ENCODE peak calls at places on chromosomes 4 and X, in four cellular contexts. O, L, P and Z are unnamed samples.

GRCh38 chr4:39054497-39054896 is 7.5 kb upstream of the KLHL5 start:
- DNase-seq in O (no peak), L (no peak), P (no peak), Z (peak; percentile 7)

GRCh38 chrX:65997978-65998717 is 41.7 kb downstream of the VSIG4 start:
- DNase-seq in O (no peak), L (no peak), P (no peak), Z (no peak)

GRCh38 chr4:176622251-176622968 is 170.3 kb downstream of the VEGFC start:
- DNase-seq in O (peak; percentile 76), L (no peak), P (no peak), Z (peak; percentile 91)

GRCh38 chr4:69617083-69617694 is 22.3 kb downstream of the UGT2A2 start:
- DNase-seq in O (peak; percentile 72), L (no peak), P (no peak), Z (peak; percentile 25)

GRCh38 chr4:173013232-173013932 is 155.2 kb upstream of the GALNT7 start:
- DNase-seq in O (peak; percentile 60), L (peak; percentile 53), P (peak; percentile 29), Z (peak; percentile 45)

GRCh38 chr4:160212078-160212477 is 1109.2 kb downstream of the RAPGEF2 start:
- DNase-seq in O (no peak), L (no peak), P (no peak), Z (no peak)

GRCh38 chr4:909131-909571 is 23.0 kb downstream of the GAK start:
- DNase-seq in O (no peak), L (no peak), P (no peak), Z (no peak)

GRCh38 chr4:26687728-26688127 is 103.8 kb downstream of the TBC1D19 start:
- DNase-seq in O (peak; percentile 90), L (no peak), P (no peak), Z (peak; percentile 43)

GRCh38 chr4:105708376-105709080 is at the start of the genes GSTCD and INTS12:
- DNase-seq in O (peak; percentile 95), L (peak; percentile 81), P (peak; percentile 85), Z (peak; percentile 95)
- TF ChIP-seq CTCF in O (no peak), L (peak; percentile 8), P (peak; percentile 27), Z (no peak)

DNA sequence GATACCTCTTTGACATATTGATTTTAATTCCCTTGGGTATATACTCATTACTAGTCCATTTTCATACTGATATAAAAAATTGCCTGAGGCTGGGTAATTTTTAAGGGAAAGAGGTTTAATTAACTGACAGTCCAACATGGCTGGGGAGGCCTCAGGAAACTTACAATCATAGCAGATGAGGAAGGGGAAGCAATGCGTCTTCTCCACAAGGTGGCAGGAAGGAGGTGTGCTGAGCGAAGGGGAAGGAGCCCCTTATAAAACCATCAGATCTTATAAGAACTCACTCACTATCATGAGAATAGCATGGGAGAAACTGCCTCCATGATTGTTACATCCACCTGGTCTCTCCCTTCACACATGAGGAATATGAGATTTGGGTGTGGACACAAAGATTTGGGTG is 42.4 kb downstream of the MSX1 start:
- DNase-seq in O (no peak), L (no peak), P (no peak), Z (no peak)
- TF ChIP-seq CTCF in O (peak; percentile 12), L (no peak), P (no peak), Z (no peak)

DNA sequence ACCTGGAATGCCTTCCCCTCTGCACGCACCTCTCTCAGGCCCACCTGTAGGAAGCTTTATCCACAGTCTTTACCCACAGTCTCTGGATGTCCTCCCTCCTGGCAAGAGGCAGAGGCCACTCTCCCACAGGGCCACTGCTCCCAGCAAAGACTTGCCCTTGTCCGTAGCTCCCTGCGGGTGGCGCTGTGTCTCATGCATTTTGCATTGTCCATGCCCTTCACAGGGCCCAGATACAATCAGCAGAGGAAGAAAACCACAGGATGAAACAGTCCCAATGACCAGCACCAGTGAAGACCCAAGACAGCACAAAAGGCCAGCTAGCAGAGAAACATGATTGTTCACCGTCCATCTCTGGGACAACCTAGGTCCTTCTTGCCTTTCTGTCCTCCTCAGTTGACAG is 2.1 kb upstream of the NSG1 start:
- DNase-seq in O (peak; percentile 32), L (no peak), P (no peak), Z (peak; percentile 35)
- TF ChIP-seq CTCF in O (peak; percentile 46), L (peak; percentile 36), P (no peak), Z (peak; percentile 46)

DNA sequence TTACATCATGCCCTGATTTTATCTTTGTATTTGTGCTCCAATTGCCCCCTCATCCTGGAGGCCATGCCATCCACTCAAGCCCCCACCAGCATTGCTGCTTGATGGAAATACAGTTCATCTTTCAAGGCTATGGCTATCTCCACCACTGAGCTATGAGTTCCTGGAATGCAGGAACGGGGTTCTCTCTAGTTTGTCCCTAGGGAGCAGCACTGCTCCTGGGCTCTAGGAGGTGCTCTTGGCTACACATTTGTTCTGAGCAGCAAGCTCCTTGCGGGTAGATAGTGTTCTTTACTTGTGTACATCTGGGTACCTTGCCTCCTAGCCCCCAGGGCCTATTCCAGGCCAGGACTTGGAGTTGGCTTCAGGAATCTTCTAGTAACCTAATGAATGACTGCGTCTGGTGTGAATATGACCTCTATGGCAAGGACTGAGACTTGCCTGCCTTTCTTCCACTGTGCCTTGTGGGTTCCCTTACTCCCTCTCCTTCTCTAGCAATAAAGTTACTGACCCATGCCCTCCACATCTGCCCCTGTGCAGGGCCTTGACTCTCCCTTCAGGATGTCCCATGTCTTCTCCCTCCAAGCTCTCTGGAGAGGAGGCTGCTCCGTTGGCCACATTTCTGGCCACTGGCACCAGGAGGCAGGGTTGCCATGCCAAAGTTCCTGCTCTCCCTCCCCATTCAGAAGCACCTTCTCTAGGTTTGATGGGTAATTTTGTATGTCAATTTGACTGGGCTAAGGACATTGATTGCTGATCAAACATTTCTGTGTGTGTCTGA is 7.6 kb downstream of the CITED1 start:
- DNase-seq in O (peak; percentile 50), L (no peak), P (no peak), Z (peak; percentile 30)
- TF ChIP-seq CTCF in O (peak; percentile 55), L (peak; percentile 59), P (no peak), Z (peak; percentile 51)

DNA sequence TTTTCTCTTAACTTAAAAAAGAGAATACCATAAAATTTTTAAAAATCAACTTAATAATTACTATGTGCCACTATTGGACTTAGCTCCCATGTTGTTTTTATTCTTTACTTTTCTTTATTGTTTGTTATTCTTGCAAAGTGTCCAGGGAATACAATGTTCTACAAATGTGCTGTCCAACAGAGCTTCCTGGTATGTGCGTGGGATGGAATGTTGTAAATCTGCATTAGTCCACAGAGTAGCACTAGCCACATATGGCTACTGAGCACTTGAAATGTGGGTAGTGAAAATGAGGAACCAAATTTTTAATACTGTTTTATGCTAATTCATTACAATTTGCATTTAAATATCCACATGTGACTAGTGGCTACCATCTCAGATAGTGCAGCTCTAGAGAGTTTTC is 14.3 kb upstream of the CORIN start:
- DNase-seq in O (peak; percentile 97), L (no peak), P (no peak), Z (peak; percentile 81)
- TF ChIP-seq CTCF in O (peak; percentile 13), L (no peak), P (no peak), Z (no peak)

GRCh38 chrX:3962511-3963350 is 249.3 kb upstream of the PRKX start:
- DNase-seq in O (peak; percentile 30), L (no peak), P (no peak), Z (peak; percentile 28)
- TF ChIP-seq CTCF in O (peak; percentile 57), L (peak; percentile 51), P (no peak), Z (peak; percentile 48)

GRCh38 chr4:7461171-7461570 is 26.4 kb upstream of the PSAPL1 start:
- DNase-seq in O (no peak), L (no peak), P (no peak), Z (no peak)
- TF ChIP-seq CTCF in O (peak; percentile 23), L (no peak), P (no peak), Z (no peak)

GRCh38 chr4:14787894-14788293 is 214.4 kb upstream of the CPEB2 start:
- DNase-seq in O (peak; percentile 43), L (no peak), P (no peak), Z (no peak)
- TF ChIP-seq CTCF in O (peak; percentile 65), L (peak; percentile 34), P (peak; percentile 12), Z (peak; percentile 41)